ENCODE peak calls at places on chromosomes 1 and 21, in five cellular contexts. O is K562, N is uterus, P is testis, D is right lobe of liver. L is an unnamed sample.

GRCh38 chr1:22096463-22096862 is 44.0 kb downstream of the CDC42 start:
- DNase-seq in P (no peak), O (no peak), D (no peak), N (no peak), L (no peak)

GRCh38 chr1:24705260-24706073 is 39.8 kb upstream of the CLIC4 start:
- DNase-seq in O (peak), D (peak), N (peak), P (peak), L (peak)

GRCh38 chr1:110634455-110635281 is 28.5 kb upstream of the KCNA2 start:
- DNase-seq in D (no peak), N (peak), O (no peak), P (peak), L (peak)

GRCh38 chr21:39386194-39386593 is 37.3 kb upstream of the HMGN1 start:
- DNase-seq in N (peak), P (peak), O (no peak), D (no peak), L (no peak)

GRCh38 chr1:73576084-73576483 is 621.9 kb downstream of the LRRIQ3 start:
- DNase-seq in P (no peak), O (no peak), N (no peak), D (no peak), L (no peak)

GRCh38 chr1:112325504-112325903 is 70.5 kb upstream of the CTTNBP2NL start:
- DNase-seq in N (no peak), O (no peak), D (no peak), P (peak), L (no peak)

GRCh38 chr1:84247425-84248220 is 53.9 kb upstream of the SAMD13 start:
- DNase-seq in P (no peak), D (no peak), O (peak), N (no peak), L (no peak)

GRCh38 chr1:23018661-23019093 is 591 bp upstream of the KDM1A start:
- DNase-seq in N (peak), P (no peak), D (no peak), O (peak), L (no peak)

GRCh38 chr1:32910319-32910718 is 9.1 kb upstream of the TMEM54 start:
- DNase-seq in O (no peak), N (no peak), D (no peak), P (no peak), L (no peak)

GRCh38 chr1:29251164-29252130 is 15.1 kb downstream of the PTPRU start:
- DNase-seq in P (no peak), N (no peak), O (no peak), D (no peak), L (no peak)

GRCh38 chr1:201215531-201216357 is 25.1 kb downstream of the IGFN1 start:
- DNase-seq in N (peak), O (no peak), D (no peak), P (no peak), L (no peak)

GRCh38 chr21:14273736-14274538 is 58.0 kb downstream of the RBM11 start:
- DNase-seq in D (peak), N (no peak), O (peak), P (peak), L (no peak)

GRCh38 chr1:66176012-66176715 is 357.8 kb upstream of the SGIP1 start:
- DNase-seq in O (no peak), P (no peak), D (no peak), N (no peak), L (no peak)

GRCh38 chr1:34479731-34480130 is 275.1 kb upstream of the GJB5 start:
- DNase-seq in D (no peak), P (no peak), O (no peak), N (no peak), L (no peak)

GRCh38 chr1:30691480-30691879 is 31.9 kb downstream of the MATN1 start:
- DNase-seq in N (no peak), P (no peak), D (no peak), O (no peak), L (no peak)

GRCh38 chr1:19029191-19030085 is 73.0 kb upstream of the IFFO2 start:
- DNase-seq in P (no peak), D (peak), N (no peak), O (no peak), L (no peak)

GRCh38 chr1:82090104-82090503 is 289.4 kb downstream of the ADGRL2 start:
- DNase-seq in P (no peak), D (no peak), O (no peak), N (no peak), L (no peak)

GRCh38 chr1:72284398-72285073 is 2.2 kb upstream of the NEGR1 start:
- DNase-seq in N (peak), D (peak), P (peak), O (no peak), L (peak)

GRCh38 chr1:158417586-158417985 is 8.5 kb downstream of the OR10K2 start:
- DNase-seq in D (no peak), P (no peak), N (no peak), O (no peak), L (no peak)

GRCh38 chr1:181251001-181251712 is 162.7 kb downstream of the IER5 start:
- DNase-seq in P (no peak), O (no peak), N (no peak), D (no peak), L (no peak)

GRCh38 chr1:22518379-22518778 is 44.9 kb upstream of the EPHA8 start:
- DNase-seq in D (no peak), P (no peak), N (no peak), O (no peak), L (no peak)

GRCh38 chr1:196650403-196650802 is 1.4 kb upstream of the CFH start:
- DNase-seq in O (no peak), N (no peak), D (no peak), P (no peak), L (no peak)

GRCh38 chr1:116435806-116436486 is 62.9 kb downstream of the ATP1A1 start:
- DNase-seq in D (no peak), O (no peak), N (no peak), P (no peak), L (no peak)

GRCh38 chr1:29633271-29633615 is 396.9 kb downstream of the PTPRU start:
- DNase-seq in D (no peak), N (no peak), P (no peak), O (no peak), L (peak)

GRCh38 chr1:205616563-205617293 is 15.1 kb downstream of the ELK4 start:
- DNase-seq in D (no peak), O (no peak), P (no peak), N (no peak), L (no peak)

GRCh38 chr1:182299728-182300581 is 91.6 kb downstream of the GLUL start:
- DNase-seq in N (peak), D (no peak), O (peak), P (peak), L (no peak)

GRCh38 chr1:4476394-4476793 is 178.0 kb upstream of the AJAP1 start:
- DNase-seq in N (no peak), D (no peak), O (no peak), P (no peak), L (no peak)

GRCh38 chr1:19734472-19734999 is 65.2 kb downstream of the TMCO4 start:
- DNase-seq in O (no peak), P (no peak), D (no peak), N (no peak), L (no peak)

GRCh38 chr1:154574715-154575114 is 7.1 kb downstream of the CHRNB2 start:
- DNase-seq in P (no peak), D (no peak), O (no peak), N (no peak), L (no peak)

GRCh38 chr1:156106624-156107488 is 7.7 kb upstream of the LMNA start:
- DNase-seq in D (no peak), N (no peak), O (no peak), P (no peak), L (no peak)

GRCh38 chr1:15956150-15956549 is 19.8 kb downstream of the ZBTB17 start:
- DNase-seq in D (no peak), N (no peak), P (no peak), O (no peak), L (no peak)

GRCh38 chr1:29974345-29974744 is 738.0 kb downstream of the PTPRU start:
- DNase-seq in N (no peak), D (no peak), P (no peak), O (no peak), L (no peak)

GRCh38 chr21:9839011-9839661 is 682.2 kb upstream of the TPTE start:
- DNase-seq in D (peak), O (peak), P (peak), N (no peak), L (no peak)

GRCh38 chr1:55035904-55036303 is 3.4 kb upstream of the PCSK9 start:
- DNase-seq in P (no peak), O (peak), D (no peak), N (no peak), L (no peak)

GRCh38 chr1:12528021-12528852 is 89.8 kb downstream of the DHRS3 start:
- DNase-seq in O (peak), D (peak), P (peak), N (peak), L (peak)

GRCh38 chr1:179599623-179600249 is 8.1 kb downstream of the TDRD5 start:
- DNase-seq in N (no peak), P (peak), D (no peak), O (peak), L (no peak)

GRCh38 chr1:66298427-66298826 is 235.5 kb upstream of the SGIP1 start:
- DNase-seq in O (no peak), N (no peak), D (no peak), P (no peak), L (no peak)

GRCh38 chr1:22500476-22500875 is 48.8 kb downstream of the ZBTB40 start:
- DNase-seq in O (no peak), D (no peak), N (no peak), P (peak), L (no peak)

GRCh38 chr1:214010717-214011116 is 22.9 kb downstream of the PROX1 start:
- DNase-seq in O (no peak), D (no peak), N (no peak), P (no peak), L (no peak)

GRCh38 chr1:47859092-47859743 is 138.0 kb downstream of the TRABD2B start:
- DNase-seq in N (peak), O (no peak), D (no peak), P (no peak), L (no peak)

GRCh38 chr1:14499312-14500040 is 99.0 kb upstream of the KAZN start:
- DNase-seq in P (no peak), O (no peak), N (no peak), D (peak), L (no peak)

GRCh38 chr1:14500912-14501311 is 97.6 kb upstream of the KAZN start:
- DNase-seq in N (no peak), P (no peak), O (no peak), D (no peak), L (no peak)

GRCh38 chr1:14500041-14500440 is 98.4 kb upstream of the KAZN start:
- DNase-seq in O (no peak), N (no peak), D (no peak), P (no peak), L (no peak)

GRCh38 chr1:14494931-14495330 is 103.6 kb upstream of the KAZN start:
- DNase-seq in P (no peak), O (no peak), N (no peak), D (no peak), L (no peak)

GRCh38 chr1:14498839-14499238 is 99.6 kb upstream of the KAZN start:
- DNase-seq in P (no peak), D (no peak), N (no peak), O (no peak), L (no peak)
- H3K4me3 ChIP-seq in P (no peak), D (no peak), N (no peak), O (no peak), L (no peak)

DNA sequence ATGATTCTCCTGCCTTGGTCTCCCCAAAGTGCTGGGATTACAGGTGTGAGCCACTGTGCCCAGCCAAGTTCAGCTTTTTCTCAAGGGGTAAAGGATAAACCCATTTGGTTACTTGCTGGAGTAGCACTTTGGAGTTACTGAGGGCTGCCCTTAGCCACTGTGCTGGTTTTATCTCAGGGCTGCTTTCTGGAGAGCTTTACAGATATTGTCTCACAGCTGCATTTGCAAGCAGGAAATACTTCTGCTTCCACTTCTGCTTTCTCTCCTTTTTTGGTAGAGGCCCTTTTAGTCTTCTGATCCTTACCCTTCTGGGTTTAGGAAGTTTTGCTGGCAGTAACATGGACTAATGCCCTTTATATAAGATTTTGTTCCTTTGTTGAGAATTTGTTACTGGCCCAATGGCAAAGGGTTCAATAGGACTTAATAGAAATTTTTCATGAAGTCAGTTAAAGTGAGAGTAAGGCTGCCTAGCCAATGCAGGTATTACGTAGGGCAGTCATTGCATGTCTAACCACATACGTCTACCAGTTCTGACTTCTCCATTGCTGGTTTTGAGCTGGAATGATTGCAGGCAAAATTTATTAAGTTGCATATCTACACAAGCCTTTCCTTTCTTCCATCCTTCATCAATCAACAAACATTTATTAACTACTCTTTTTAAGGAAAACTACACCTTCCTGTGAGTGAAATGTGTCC is 24.4 kb downstream of the CAP1 start:
- DNase-seq in D (no peak), P (no peak), O (no peak), N (no peak), L (no peak)
- TF ChIP-seq POLR2A in D (no peak), P (no peak), O (no peak), N (no peak), L (no peak)

GRCh38 chr1:232806071-232806510 is 875 bp downstream of the MAP10 start:
- DNase-seq in N (no peak), P (no peak), O (no peak), D (no peak), L (no peak)
- H3K4me3 ChIP-seq in N (peak), P (peak), O (peak), D (peak), L (peak)

GRCh38 chr1:226702318-226702956 is 36.6 kb downstream of the ITPKB start:
- DNase-seq in O (no peak), P (no peak), D (no peak), N (peak), L (no peak)

GRCh38 chr1:226704169-226704921 is 34.7 kb downstream of the ITPKB start:
- DNase-seq in N (no peak), D (no peak), P (no peak), O (no peak), L (no peak)

GRCh38 chr1:226700861-226701260 is 38.2 kb downstream of the ITPKB start:
- DNase-seq in N (no peak), P (no peak), O (no peak), D (no peak), L (no peak)

GRCh38 chr1:226706664-226707063 is 32.4 kb downstream of the ITPKB start:
- DNase-seq in N (peak), O (no peak), D (no peak), P (no peak), L (no peak)

GRCh38 chr1:226702957-226703831 is 35.9 kb downstream of the ITPKB start:
- DNase-seq in D (peak), P (peak), N (peak), O (peak), L (peak)
- TF ChIP-seq POLR2A in D (peak), P (peak), N (peak), O (no peak), L (peak)

GRCh38 chr1:172616646-172617045 is 42.3 kb upstream of the FASLG start:
- DNase-seq in N (no peak), O (no peak), D (no peak), P (no peak), L (no peak)
- H3K4me3 ChIP-seq in N (no peak), O (no peak), D (no peak), P (no peak), L (no peak)